ENCODE peak calls at places on chromosomes 12 and 14, in four cellular contexts. One of them, this sample, is unnamed.

GRCh38 chr12:48023386-48023785 is 19.1 kb upstream of the COL2A1 start:
- DNase-seq in D341Med: no peak
- DNase-seq in activated CD4-positive, alpha-beta T cell treated with anti-CD3 and anti-CD28 coated beads, Interleukin-2, amount 10 ng/mL, durations not matched to agents 7 days and 5 days: no peak
- DNase-seq in skeletal muscle cell: no peak
- DNase-seq in this sample: no peak

GRCh38 chr12:46445093-46445492 is 72.5 kb upstream of the SLC38A2 start:
- DNase-seq in D341Med: no peak
- DNase-seq in activated CD4-positive, alpha-beta T cell treated with anti-CD3 and anti-CD28 coated beads, Interleukin-2, amount 10 ng/mL, durations not matched to agents 7 days and 5 days: no peak
- DNase-seq in skeletal muscle cell: no peak
- DNase-seq in this sample: no peak

GRCh38 chr12:2256915-2257314 is 204.1 kb downstream of the CACNA1C start:
- DNase-seq in D341Med: no peak
- DNase-seq in activated CD4-positive, alpha-beta T cell treated with anti-CD3 and anti-CD28 coated beads, Interleukin-2, amount 10 ng/mL, durations not matched to agents 7 days and 5 days: no peak
- DNase-seq in skeletal muscle cell: no peak
- DNase-seq in this sample: no peak

GRCh38 chr14:103445783-103446182 is 60.6 kb downstream of the MARK3 start:
- DNase-seq in D341Med: no peak
- DNase-seq in activated CD4-positive, alpha-beta T cell treated with anti-CD3 and anti-CD28 coated beads, Interleukin-2, amount 10 ng/mL, durations not matched to agents 7 days and 5 days: no peak
- DNase-seq in skeletal muscle cell: no peak
- DNase-seq in this sample: no peak

GRCh38 chr14:35535794-35536112 is 1.8 kb downstream of the INSM2 start:
- DNase-seq in D341Med: no peak
- DNase-seq in activated CD4-positive, alpha-beta T cell treated with anti-CD3 and anti-CD28 coated beads, Interleukin-2, amount 10 ng/mL, durations not matched to agents 7 days and 5 days: no peak
- DNase-seq in skeletal muscle cell: no peak
- DNase-seq in this sample: no peak

GRCh38 chr14:37493606-37494005 is 101.4 kb downstream of the FOXA1 start:
- DNase-seq in D341Med: no peak
- DNase-seq in activated CD4-positive, alpha-beta T cell treated with anti-CD3 and anti-CD28 coated beads, Interleukin-2, amount 10 ng/mL, durations not matched to agents 7 days and 5 days: no peak
- DNase-seq in skeletal muscle cell: no peak
- DNase-seq in this sample: no peak

GRCh38 chr12:53989227-53990113 is 4.5 kb downstream of the HOXC10 start:
- DNase-seq in D341Med: no peak
- DNase-seq in activated CD4-positive, alpha-beta T cell treated with anti-CD3 and anti-CD28 coated beads, Interleukin-2, amount 10 ng/mL, durations not matched to agents 7 days and 5 days: peak
- DNase-seq in skeletal muscle cell: peak
- DNase-seq in this sample: peak

GRCh38 chr12:53414756-53415417 is 8.8 kb upstream of the AMHR2 start:
- DNase-seq in D341Med: no peak
- DNase-seq in activated CD4-positive, alpha-beta T cell treated with anti-CD3 and anti-CD28 coated beads, Interleukin-2, amount 10 ng/mL, durations not matched to agents 7 days and 5 days: no peak
- DNase-seq in skeletal muscle cell: no peak
- DNase-seq in this sample: no peak